ENCODE peak calls at places on chromosomes 16 and 17, in four cellular contexts. V is CD8-positive, alpha-beta memory T cell; W is stomach; Z is gastrocnemius medialis. N is an unnamed sample.
A peak's percentile ranks its signal among the peaks of the same experiment; 100 is the strongest.

GRCh38 chr16:66289986-66290385 is 76.5 kb upstream of the CDH5 start:
- DNase-seq in V (no peak), Z (no peak), W (no peak), N (no peak)

GRCh38 chr17:39938140-39938869 is 10.8 kb downstream of the LRRC3C start:
- DNase-seq in V (no peak), W (no peak), Z (no peak), N (no peak)

GRCh38 chr17:66310528-66311148 is 8.2 kb downstream of the PRKCA start:
- DNase-seq in Z (no peak), W (no peak), V (no peak), N (no peak)

GRCh38 chr16:67296422-67296821 is 17.1 kb downstream of the PLEKHG4 start:
- DNase-seq in Z (no peak), W (no peak), V (no peak), N (no peak)

GRCh38 chr16:4389051-4389955 is 17.7 kb downstream of the VASN start:
- DNase-seq in Z (no peak), V (no peak), W (no peak), N (no peak)

GRCh38 chr16:72901012-72901411 is 146.9 kb downstream of the ZFHX3 start:
- DNase-seq in Z (no peak), W (no peak), V (no peak), N (no peak)

GRCh38 chr16:84726670-84727467 is 27.1 kb downstream of the USP10 start:
- DNase-seq in V (no peak), Z (no peak), W (no peak), N (no peak)

GRCh38 chr17:6084226-6085161 is 14.3 kb downstream of the WSCD1 start:
- DNase-seq in W (no peak), V (no peak), Z (peak; percentile 91), N (no peak)

GRCh38 chr16:85905110-85906095 is 6.4 kb downstream of the IRF8 start:
- DNase-seq in V (no peak), Z (no peak), W (no peak), N (no peak)

GRCh38 chr16:27991876-27992275 is 71.6 kb downstream of the GSG1L start:
- DNase-seq in V (no peak), Z (no peak), W (no peak), N (no peak)

GRCh38 chr17:18963126-18964017 is 11.4 kb downstream of the SLC5A10 start:
- DNase-seq in W (no peak), Z (no peak), V (no peak), N (no peak)

GRCh38 chr17:68204736-68205135 is 43.1 kb upstream of the AMZ2 start:
- DNase-seq in V (no peak), Z (no peak), W (no peak), N (no peak)

GRCh38 chr16:70454221-70455034 is at the start of gene FCSK:
- DNase-seq in W (peak; percentile 64), V (peak; percentile 74), Z (peak; percentile 61), N (peak; percentile 81)

GRCh38 chr17:47850373-47850691 is 631 bp downstream of the SP6 start:
- DNase-seq in W (no peak), Z (no peak), V (no peak), N (no peak)

GRCh38 chr16:1689853-1690252 is 11.8 kb downstream of the JPT2 start:
- DNase-seq in Z (no peak), V (no peak), W (no peak), N (no peak)

GRCh38 chr17:39684369-39685043 is 3.4 kb downstream of the PGAP3 start:
- DNase-seq in W (no peak), Z (no peak), V (no peak), N (no peak)

GRCh38 chr16:2825049-2825742 is 4.9 kb upstream of the ZG16B start:
- DNase-seq in V (no peak), W (no peak), Z (no peak), N (no peak)

GRCh38 chr17:77320501-77321256 is 179.9 kb downstream of the SEC14L1 start:
- DNase-seq in Z (peak; percentile 47), W (no peak), V (peak; percentile 39), N (no peak)

GRCh38 chr17:32486701-32487459 is at the start of gene CDK5R1:
- DNase-seq in V (peak; percentile 79), W (peak; percentile 74), Z (no peak), N (peak; percentile 75)

GRCh38 chr16:66517586-66518263 is 32.2 kb downstream of the TK2 start:
- DNase-seq in W (no peak), V (no peak), Z (no peak), N (no peak)

GRCh38 chr16:29641561-29641960 is 21.5 kb upstream of the SPN start:
- DNase-seq in Z (no peak), W (no peak), V (no peak), N (no peak)

GRCh38 chr17:61647044-61647443 is 56.0 kb upstream of the NACA2 start:
- DNase-seq in Z (no peak), V (no peak), W (no peak), N (no peak)

GRCh38 chr17:1574697-1575471 is 12.3 kb upstream of the PITPNA start:
- DNase-seq in V (no peak), Z (no peak), W (no peak), N (no peak)

GRCh38 chr17:77372444-77373297 is 231.9 kb downstream of the SEC14L1 start:
- DNase-seq in Z (peak; percentile 56), W (peak; percentile 76), V (peak; percentile 76), N (peak; percentile 88)

GRCh38 chr17:336110-337021 is 16.2 kb downstream of the RPH3AL start:
- DNase-seq in Z (peak; percentile 40), V (no peak), W (peak; percentile 78), N (peak; percentile 72)

GRCh38 chr16:66520406-66521194 is 29.3 kb downstream of the TK2 start:
- DNase-seq in Z (peak; percentile 55), W (no peak), V (no peak), N (peak; percentile 47)

GRCh38 chr16:88763502-88764053 is 21.4 kb downstream of the PIEZO1 start:
- DNase-seq in V (no peak), W (peak; percentile 42), Z (no peak), N (no peak)

GRCh38 chr16:2163211-2163881 is 7.8 kb downstream of the TRAF7 start:
- DNase-seq in V (no peak), Z (no peak), W (peak; percentile 77), N (no peak)

GRCh38 chr16:25691519-25692091 is at the start of gene HS3ST4:
- DNase-seq in W (peak; percentile 43), V (no peak), Z (no peak), N (peak; percentile 19)

GRCh38 chr16:7456221-7456620 is 123.6 kb downstream of the RBFOX1 start:
- DNase-seq in Z (no peak), W (no peak), V (no peak), N (no peak)

GRCh38 chr17:59547131-59547915 is 18.1 kb upstream of the DHX40 start:
- DNase-seq in V (no peak), W (no peak), Z (no peak), N (no peak)

GRCh38 chr16:49492090-49492801 is 118.6 kb downstream of the C16orf78 start:
- DNase-seq in Z (no peak), W (peak; percentile 44), V (peak; percentile 47), N (peak; percentile 75)
- H3K4me1 ChIP-seq in Z (peaks cover 8% of the 10 kb centered on the region), W (peaks cover 12% of the 10 kb centered on the region), V (no peaks in the 10 kb centered on the region), N (peaks cover 5% of the 10 kb centered on the region)

GRCh38 chr17:27351741-27352140 is 57.8 kb downstream of the WSB1 start:
- DNase-seq in Z (no peak), W (no peak), V (no peak), N (no peak)
- H3K4me1 ChIP-seq in Z (peaks cover 20% of the 10 kb centered on the region), W (peaks cover 26% of the 10 kb centered on the region), V (peaks cover 11% of the 10 kb centered on the region), N (peaks cover 8% of the 10 kb centered on the region)

GRCh38 chr17:38461683-38462082 is 33.4 kb downstream of the ARHGAP23 start:
- DNase-seq in Z (no peak), W (no peak), V (no peak), N (no peak)

GRCh38 chr17:38464723-38465419 is 36.6 kb downstream of the ARHGAP23 start:
- DNase-seq in Z (peak; percentile 75), V (no peak), W (peak; percentile 70), N (peak; percentile 91)

GRCh38 chr17:38464251-38464722 is 36.0 kb downstream of the ARHGAP23 start:
- DNase-seq in V (no peak), Z (peak; percentile 65), W (peak; percentile 50), N (peak; percentile 90)

GRCh38 chr17:38465420-38466345 is 37.4 kb downstream of the ARHGAP23 start:
- DNase-seq in V (no peak), Z (peak; percentile 83), W (peak; percentile 42), N (no peak)

GRCh38 chr17:38463451-38463858 is 35.2 kb downstream of the ARHGAP23 start:
- DNase-seq in W (no peak), V (no peak), Z (peak; percentile 53), N (peak; percentile 67)
- H3K4me1 ChIP-seq in W (peaks cover 88% of the 10 kb centered on the region), V (no peaks in the 10 kb centered on the region), Z (peaks cover 48% of the 10 kb centered on the region), N (peaks cover 62% of the 10 kb centered on the region)

GRCh38 chr16:57648125-57648524 is 19.7 kb downstream of the ADGRG1 start:
- DNase-seq in Z (no peak), W (no peak), V (no peak), N (no peak)
- H3K4me1 ChIP-seq in Z (no peaks in the 10 kb centered on the region), W (peaks cover 28% of the 10 kb centered on the region), V (peaks cover 34% of the 10 kb centered on the region), N (peaks cover 17% of the 10 kb centered on the region)

DNA sequence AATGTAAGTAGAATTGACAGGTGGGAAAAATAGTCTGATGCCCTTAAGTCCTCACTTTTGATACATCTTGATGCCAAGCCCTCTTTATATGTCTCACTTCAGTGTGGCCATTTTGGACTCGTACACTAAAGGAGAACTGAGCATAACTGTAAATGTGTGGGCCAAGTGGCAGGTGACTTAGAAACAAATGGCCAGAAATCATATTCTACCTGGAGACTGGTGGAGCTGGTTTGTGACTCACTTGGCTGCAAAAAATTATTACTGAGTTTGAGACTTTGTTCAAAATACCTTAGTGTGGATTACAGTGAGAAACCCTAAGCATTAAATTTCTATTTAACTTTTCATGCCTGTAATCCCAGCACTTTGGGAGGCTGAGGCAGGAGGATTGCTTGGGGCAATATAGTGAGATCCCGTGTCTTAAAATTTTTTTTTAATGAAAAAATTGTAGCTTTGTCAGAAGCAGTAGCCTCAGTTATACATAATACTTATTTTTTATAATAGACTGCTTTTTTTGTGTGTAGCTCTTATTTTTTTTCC is 5.0 kb downstream of the HAPSTR1 start:
- DNase-seq in W (no peak), V (no peak), Z (no peak), N (no peak)
- H3K4me1 ChIP-seq in W (peaks cover 86% of the 10 kb centered on the region), V (peaks cover 78% of the 10 kb centered on the region), Z (peaks cover 86% of the 10 kb centered on the region), N (peaks cover 58% of the 10 kb centered on the region)

GRCh38 chr17:74749262-74750038 is 1.0 kb downstream of the NHERF1 start:
- DNase-seq in V (peak; percentile 71), Z (no peak), W (no peak), N (no peak)
- H3K4me1 ChIP-seq in V (peaks cover 72% of the 10 kb centered on the region), Z (peaks cover 11% of the 10 kb centered on the region), W (peaks cover 80% of the 10 kb centered on the region), N (peaks cover 38% of the 10 kb centered on the region)

DNA sequence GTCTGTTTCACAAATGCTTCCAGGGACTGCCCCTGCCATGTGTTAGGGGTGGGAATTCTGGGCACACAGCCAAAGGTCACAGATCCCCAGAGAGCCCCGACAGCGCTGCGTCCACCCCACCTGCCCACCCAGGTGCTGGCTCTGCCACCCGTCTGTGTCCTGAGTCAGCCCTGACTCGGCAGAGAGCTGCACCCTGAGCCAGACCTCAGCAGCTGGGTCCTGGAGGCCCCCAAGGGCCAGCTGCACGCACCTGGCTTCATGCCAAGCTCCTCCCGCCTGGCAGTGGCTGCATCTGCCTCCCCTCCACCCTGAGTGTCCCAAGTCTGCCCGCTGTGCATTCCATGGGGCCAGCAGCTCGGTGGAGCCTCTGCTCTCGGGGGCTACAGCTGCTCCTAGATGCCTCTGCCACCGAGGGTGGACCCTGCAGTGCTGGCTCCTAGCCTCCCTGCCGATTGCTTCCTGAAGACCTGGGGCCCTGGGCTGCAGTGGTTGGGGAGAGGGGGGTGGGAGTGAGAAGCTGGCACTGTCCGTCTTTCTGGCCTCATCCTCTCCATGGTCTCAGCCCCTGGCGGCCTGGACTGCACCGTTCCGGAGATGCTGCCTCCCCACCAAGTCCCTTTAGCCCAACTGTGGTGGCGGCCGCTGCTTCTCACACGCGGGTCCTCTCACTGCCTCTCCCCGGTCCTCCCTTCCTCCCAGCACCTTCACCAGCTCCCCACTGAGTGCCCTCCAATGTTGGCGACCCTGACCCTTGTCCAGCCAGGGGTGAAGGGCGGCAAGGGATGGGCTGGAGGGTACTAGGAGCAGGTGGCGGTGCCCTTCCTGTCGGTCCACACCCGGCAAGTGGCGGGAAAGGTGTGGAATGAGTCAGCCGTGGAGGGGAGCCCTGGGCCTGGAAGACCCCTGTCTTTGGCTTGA is 3.0 kb downstream of the SECTM1 start:
- DNase-seq in V (no peak), Z (no peak), W (no peak), N (peak; percentile 44)
- H3K4me1 ChIP-seq in V (peaks cover 25% of the 10 kb centered on the region), Z (peaks cover 16% of the 10 kb centered on the region), W (peaks cover 72% of the 10 kb centered on the region), N (peaks cover 27% of the 10 kb centered on the region)